ENCODE peak calls at places on chromosome 18, in five cellular contexts. A is lung, R is ovary, U is nephron progenitor cell, H is adrenal gland. F is an unnamed sample.

GRCh38 chr18:46338761-46339160 is 234.6 kb downstream of the HAUS1 start:
- DNase-seq in R (no peak), U (peak; percentile 56), A (no peak), H (no peak), F (no peak)

GRCh38 chr18:22813648-22814328 is 119.3 kb upstream of the RBBP8 start:
- DNase-seq in A (no peak), H (peak; percentile 20), R (no peak), U (no peak), F (no peak)

GRCh38 chr18:67425724-67426123 is 90.8 kb downstream of the DSEL start:
- DNase-seq in H (no peak), U (no peak), A (no peak), R (no peak), F (no peak)

GRCh38 chr18:49227456-49227855 is 233.0 kb downstream of the DYM start:
- DNase-seq in U (no peak), H (no peak), R (no peak), A (no peak), F (no peak)

GRCh38 chr18:13376298-13376840 is 157.8 kb downstream of the LDLRAD4 start:
- DNase-seq in A (no peak), R (no peak), U (no peak), H (no peak), F (no peak)

GRCh38 chr18:25288340-25288955 is 63.5 kb downstream of the ZNF521 start:
- DNase-seq in U (no peak), H (no peak), R (no peak), A (no peak), F (no peak)

GRCh38 chr18:61992285-61992684 is 99.5 kb upstream of the RNF152 start:
- DNase-seq in A (no peak), H (no peak), U (no peak), R (no peak), F (no peak)

GRCh38 chr18:9951022-9951859 is 37.4 kb downstream of the VAPA start:
- DNase-seq in R (no peak), A (no peak), U (peak; percentile 17), H (no peak), F (no peak)

GRCh38 chr18:55509631-55510372 is 78.2 kb downstream of the TCF4 start:
- DNase-seq in A (no peak), U (no peak), H (no peak), R (no peak), F (no peak)